ENCODE peak calls at places on chromosomes 1 and 21, in seven cellular contexts. Y, T, P, A, M, V and J are unnamed samples.

GRCh38 chr1:236692128-236692527 is 5.8 kb downstream of the ACTN2 start:
- DNase-seq in V (no peak), P (no peak), A (no peak), Y (no peak), M (no peak), T (no peak), J (no peak)

GRCh38 chr1:10909697-10910489 is 102.6 kb upstream of the TARDBP start:
- DNase-seq in V (peak), T (peak), M (peak), P (no peak), A (peak), Y (peak), J (no peak)

GRCh38 chr1:169618367-169618766 is 11.6 kb downstream of the SELP start:
- DNase-seq in M (no peak), V (no peak), T (no peak), P (no peak), Y (no peak), A (no peak), J (no peak)

GRCh38 chr21:15293251-15293650 is 228.5 kb upstream of the NRIP1 start:
- DNase-seq in V (no peak), M (no peak), Y (no peak), T (no peak), A (peak), P (no peak), J (no peak)

GRCh38 chr1:58457023-58457635 is 89.4 kb downstream of the OMA1 start:
- DNase-seq in T (no peak), P (no peak), M (no peak), A (peak), Y (no peak), V (no peak), J (no peak)

GRCh38 chr1:157542676-157543075 is 9.6 kb downstream of the FCRL5 start:
- DNase-seq in T (no peak), A (no peak), Y (peak), P (no peak), M (no peak), V (no peak), J (no peak)

GRCh38 chr1:58741689-58742553 is 41.9 kb downstream of the JUN start:
- DNase-seq in A (no peak), T (no peak), Y (no peak), V (no peak), M (no peak), P (no peak), J (no peak)

GRCh38 chr1:58815680-58816071 is 31.8 kb upstream of the JUN start:
- DNase-seq in Y (no peak), T (peak), V (no peak), A (peak), P (no peak), M (peak), J (no peak)

GRCh38 chr1:26696645-26697440 is 1.0 kb downstream of the ARID1A start:
- DNase-seq in P (no peak), M (peak), A (no peak), T (no peak), V (peak), Y (peak), J (no peak)

GRCh38 chr21:45970674-45971486 is 10.7 kb upstream of the COL6A1 start:
- DNase-seq in Y (no peak), V (peak), T (no peak), P (no peak), M (no peak), A (peak), J (no peak)

GRCh38 chr21:45972716-45973474 is 8.7 kb upstream of the COL6A1 start:
- DNase-seq in Y (peak), M (no peak), P (peak), V (no peak), A (peak), T (no peak), J (no peak)

GRCh38 chr21:45969921-45970673 is 11.5 kb upstream of the COL6A1 start:
- DNase-seq in A (no peak), V (no peak), P (no peak), M (no peak), T (no peak), Y (peak), J (no peak)

GRCh38 chr21:45972353-45972715 is 9.2 kb upstream of the COL6A1 start:
- DNase-seq in V (no peak), P (no peak), A (peak), M (no peak), Y (peak), T (no peak), J (no peak)

DNA sequence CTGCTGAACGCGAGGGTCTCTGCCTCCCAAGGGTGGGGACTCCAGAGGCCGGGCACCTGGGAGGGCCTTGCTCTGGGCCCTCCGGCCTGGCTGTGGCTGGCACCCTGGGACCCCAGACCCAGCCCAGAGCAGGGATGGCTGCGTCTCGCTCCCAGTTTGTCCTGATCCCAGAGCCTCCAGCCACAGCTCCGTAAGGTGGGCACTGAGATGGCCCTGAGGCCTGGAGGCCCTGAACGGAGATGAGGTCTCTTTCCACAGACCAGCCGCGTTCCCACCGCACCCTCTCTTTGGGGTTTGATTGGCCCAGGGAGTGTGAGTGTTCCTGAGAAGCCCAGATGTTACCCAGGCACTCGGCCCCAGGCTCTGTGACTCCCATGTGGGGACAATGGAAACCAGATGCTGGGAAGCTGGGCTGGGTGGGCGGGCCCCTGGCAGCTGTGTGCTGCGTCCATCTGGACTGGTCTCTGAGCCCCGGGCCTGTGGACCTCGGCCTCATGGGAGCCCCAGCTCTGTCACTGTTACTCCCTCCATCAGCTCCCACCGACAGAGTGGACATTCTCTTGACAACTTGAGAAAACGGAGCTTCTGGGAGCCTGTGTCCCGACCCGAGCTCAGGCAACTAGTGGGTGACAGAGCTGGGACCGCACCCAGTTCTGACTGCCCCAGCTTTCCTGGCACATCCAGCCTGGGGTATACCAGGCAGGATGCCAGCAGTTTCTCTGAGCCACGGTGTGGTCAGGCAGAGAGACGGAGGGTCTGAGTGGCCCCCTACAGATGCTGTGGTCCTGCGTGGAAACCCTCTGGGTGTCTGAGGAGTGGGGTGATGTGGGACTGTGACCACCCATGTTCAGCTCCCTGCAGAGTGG is 9.8 kb upstream of the COL6A1 start:
- DNase-seq in M (no peak), A (peak), P (peak), V (no peak), Y (peak), T (no peak), J (no peak)
- H3K4me3 ChIP-seq in M (no peak), A (no peak), P (peak), V (no peak), Y (peak), T (no peak), J (no peak)

DNA sequence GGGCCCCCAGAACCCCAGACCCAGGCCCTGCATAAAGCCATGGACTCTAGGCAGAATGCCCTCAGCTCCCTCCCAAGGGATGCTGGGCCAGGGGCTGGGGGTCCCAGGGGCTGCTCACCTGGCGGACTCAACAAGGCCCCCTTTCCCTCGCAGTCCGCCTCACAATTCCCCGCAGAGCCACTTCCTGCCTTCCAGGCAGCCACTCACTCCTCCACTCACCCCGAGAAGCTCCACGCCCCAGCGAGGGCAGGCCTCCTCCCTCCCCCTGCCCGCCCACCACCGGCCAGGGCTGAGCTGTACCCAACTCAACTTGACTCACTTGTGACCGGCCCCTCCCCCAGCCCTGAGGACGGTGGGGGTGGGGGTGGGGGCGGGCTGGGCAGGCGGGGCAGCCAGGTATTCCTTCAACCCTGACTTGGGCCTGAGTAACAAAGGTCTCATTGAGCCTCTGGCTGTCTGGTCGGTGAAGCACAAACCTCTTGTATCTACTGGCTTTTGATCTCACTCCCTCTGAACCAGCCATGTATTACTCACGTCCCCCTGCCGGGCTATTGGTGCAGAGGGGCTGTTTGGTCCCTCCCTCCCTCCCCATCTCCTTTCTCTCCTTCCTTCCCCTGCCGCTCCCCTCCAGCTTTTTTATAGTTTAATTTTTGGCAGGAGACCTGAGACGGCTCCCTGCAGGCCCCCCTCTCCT is 5.9 kb downstream of the BLACAT1 start:
- DNase-seq in M (peak), T (peak), V (no peak), P (no peak), Y (peak), A (peak), J (no peak)
- H3K4me3 ChIP-seq in M (peak), T (no peak), V (no peak), P (no peak), Y (peak), A (no peak), J (peak)

DNA sequence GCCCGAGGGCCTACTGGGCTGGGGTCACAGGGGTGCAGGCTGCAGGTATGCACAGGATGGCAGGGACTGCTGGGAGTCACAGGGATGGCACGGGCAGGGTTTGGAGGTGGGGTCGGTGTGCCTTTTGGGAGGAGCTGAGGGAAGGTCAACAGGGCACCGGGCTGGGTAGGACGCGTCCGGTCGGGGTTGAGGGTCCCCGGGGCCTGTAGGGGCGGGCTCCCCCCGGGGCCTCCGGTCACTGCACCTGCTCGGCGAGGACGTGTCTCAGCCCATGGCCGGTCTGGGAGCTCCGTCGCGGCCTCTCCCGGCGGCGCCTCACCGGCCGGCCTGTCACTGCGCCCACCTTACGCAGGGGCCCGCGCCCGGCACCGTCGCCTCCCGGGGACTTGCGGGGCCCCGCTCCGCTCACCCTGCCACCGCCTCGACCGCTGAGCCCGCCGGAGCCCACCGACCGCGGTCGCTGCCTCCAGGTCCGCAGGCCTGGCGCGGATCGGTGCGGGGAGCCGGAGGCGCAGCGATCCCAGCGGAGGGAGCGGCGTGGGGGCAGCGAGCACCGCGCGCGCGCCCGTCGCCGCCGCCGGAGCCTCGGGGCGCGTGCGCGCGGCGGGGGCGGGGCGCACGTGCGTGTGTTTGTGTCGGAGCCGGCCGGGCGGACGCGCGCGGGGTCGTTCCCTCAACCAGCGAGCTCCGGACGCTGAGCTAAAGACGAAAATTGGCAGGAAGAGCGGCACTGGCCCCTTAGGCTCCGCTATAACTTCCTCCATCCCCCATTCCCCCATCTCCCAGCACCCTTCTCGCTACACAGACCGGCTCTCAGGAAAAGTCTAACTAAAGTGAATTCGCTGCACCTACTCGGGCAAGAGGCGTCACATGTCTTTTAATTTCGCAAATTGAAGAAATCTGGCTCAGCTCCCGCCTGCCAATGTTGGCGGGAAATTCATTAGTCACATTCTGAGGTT is at the start of gene AMIGO1:
- DNase-seq in M (peak), A (peak), P (no peak), T (peak), V (peak), Y (peak), J (peak)
- H3K4me3 ChIP-seq in M (peak), A (peak), P (peak), T (peak), V (peak), Y (peak), J (peak)

DNA sequence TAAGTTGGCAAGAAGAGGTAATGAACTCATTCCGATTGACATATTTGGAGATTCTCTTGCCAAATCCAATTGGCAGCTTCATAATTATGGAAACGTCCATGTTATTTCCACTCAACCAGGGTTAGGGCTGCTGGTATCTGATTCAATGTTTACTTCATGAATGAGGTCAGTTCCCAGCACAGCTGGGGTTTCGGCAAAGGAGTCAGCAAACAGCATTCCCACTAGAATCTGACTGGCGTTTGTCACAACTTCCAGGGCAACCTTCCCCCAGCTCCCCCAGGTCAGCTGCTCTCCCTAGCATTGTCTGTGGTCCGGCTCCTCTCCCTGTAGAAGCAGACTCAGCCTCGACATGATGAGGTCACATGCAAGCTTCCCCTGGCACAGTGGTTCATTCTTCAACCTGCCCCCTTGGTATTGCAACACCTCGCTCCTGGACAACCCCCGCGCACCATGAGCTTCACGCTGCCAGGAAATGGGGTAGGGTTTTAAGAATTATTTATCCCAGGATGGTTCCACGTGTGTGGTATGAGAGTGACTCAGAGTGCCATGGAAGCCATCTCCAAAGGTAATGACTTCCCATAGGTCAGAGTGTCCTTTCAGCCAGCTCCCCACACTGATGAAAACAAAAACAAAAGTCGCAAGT is 100.7 kb upstream of the SLC25A33 start:
- DNase-seq in P (peak), T (no peak), A (peak), M (no peak), Y (no peak), V (no peak), J (no peak)
- H3K4me3 ChIP-seq in P (no peak), T (no peak), A (no peak), M (no peak), Y (no peak), V (no peak), J (no peak)

DNA sequence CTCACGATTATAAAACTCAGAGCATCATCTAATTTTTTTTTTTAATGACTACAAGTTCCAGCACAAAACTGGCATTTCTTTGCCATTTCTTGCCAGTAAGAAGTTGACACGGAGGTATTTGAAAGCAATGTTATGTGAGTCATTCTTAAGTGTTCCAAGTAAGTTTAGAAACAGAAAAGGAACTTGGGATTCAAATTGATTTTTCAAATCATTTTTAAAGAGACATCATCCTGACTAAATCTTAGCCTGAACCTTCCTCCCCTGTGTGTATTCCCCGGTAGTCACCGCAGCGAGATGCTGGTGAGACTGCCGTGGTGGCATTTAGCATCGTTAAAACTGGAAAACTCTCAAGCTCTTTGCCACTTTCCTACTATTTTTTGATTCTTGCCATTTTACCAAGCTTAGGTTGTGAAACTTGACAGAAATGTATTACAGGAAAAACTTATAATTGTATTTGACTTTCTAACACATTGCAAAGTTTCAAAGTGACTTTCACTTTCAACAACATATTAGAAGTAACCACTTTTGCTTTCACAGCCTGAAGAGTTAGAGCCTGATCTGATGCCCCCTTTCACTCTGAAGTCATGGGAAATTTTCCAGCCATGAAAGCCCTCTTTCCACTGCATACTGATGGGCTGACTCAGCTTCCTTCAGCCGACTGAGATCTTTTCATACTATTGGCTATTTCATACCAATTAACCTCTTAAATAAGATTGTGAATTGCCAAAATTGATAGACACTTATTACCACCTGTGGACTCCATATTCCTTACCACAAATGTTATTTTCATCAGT is 61.4 kb downstream of the OLFML2B start:
- DNase-seq in T (no peak), Y (no peak), V (no peak), A (peak), M (no peak), P (no peak), J (no peak)
- H3K4me3 ChIP-seq in T (no peak), Y (peak), V (no peak), A (peak), M (no peak), P (peak), J (no peak)

DNA sequence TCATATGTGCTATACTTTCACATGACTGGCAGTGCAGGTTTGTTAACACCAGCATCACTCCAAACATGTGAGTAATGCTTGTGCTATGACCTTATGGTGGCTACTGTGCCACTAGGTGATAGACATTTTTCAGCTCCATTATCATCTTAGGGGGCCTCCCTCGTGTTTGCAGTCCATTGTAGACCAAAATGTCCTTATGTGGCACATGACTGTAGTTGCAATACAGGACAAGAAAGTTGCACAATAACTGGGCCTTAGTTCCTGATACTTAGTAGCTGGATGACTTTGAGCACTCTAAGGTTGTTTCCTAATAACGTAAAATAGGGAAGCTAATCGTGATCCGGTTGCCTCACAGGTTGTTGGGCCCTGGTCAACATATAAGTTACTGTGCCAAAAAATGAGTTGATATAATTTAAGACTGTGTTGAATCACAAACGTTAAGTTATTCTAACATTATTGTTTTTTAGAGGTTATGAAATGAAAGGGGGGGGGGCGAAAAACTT is 511 bp upstream of the SNX27 start:
- DNase-seq in A (peak), P (peak), Y (peak), V (no peak), T (peak), M (no peak), J (no peak)
- H3K4me3 ChIP-seq in A (no peak), P (no peak), Y (peak), V (peak), T (peak), M (no peak), J (no peak)

DNA sequence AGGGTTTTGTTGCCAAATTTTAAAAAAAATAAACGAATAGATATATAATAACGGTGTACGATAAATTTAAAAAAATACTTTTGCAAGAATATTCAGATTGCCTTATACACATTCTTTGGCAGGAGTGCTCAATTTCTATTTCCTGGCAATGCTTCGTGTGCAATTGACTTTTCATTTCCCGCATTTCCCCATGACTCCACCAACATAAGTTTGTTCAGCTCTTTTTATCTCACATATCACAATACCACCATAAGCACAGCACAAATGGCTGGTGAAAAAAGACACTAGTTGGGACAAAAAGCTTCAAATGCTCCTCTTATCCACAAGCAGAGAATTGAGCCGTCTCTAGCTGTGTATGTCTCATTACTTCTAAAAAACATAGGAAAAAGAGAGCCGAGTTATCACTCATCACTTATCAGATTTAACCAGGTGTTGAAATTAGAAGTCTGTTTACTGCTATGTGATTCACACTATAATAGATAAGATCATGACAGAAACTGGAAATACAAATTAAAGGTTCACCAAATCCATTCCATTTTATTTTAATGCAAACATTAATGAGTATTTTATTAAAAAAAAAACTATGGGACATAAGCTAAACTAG is 28.9 kb upstream of the RGS1 start:
- DNase-seq in Y (no peak), P (no peak), T (no peak), V (no peak), M (no peak), A (peak), J (no peak)
- H3K4me3 ChIP-seq in Y (no peak), P (no peak), T (no peak), V (no peak), M (no peak), A (no peak), J (no peak)

GRCh38 chr1:198102454-198102791 is 54.4 kb upstream of the NEK7 start:
- DNase-seq in Y (no peak), P (no peak), V (no peak), T (no peak), A (no peak), M (no peak), J (no peak)
- H3K4me3 ChIP-seq in Y (no peak), P (no peak), V (no peak), T (no peak), A (no peak), M (no peak), J (no peak)

GRCh38 chr1:38029725-38030511 is 16.7 kb downstream of the POU3F1 start:
- DNase-seq in P (no peak), Y (no peak), T (no peak), V (peak), M (no peak), A (peak), J (no peak)
- H3K4me3 ChIP-seq in P (no peak), Y (no peak), T (no peak), V (no peak), M (no peak), A (peak), J (peak)